ENCODE peak calls at places on chromosome 13, in ten cellular contexts. N is heart left ventricle, Z is tibial nerve, G is adrenal gland, E is ovary, B is esophagus muscularis mucosa, V is HCT116, I is K562, H is lower leg skin, L is vagina. A is an unnamed sample.

GRCh38 chr13:44374348-44374712 is 706 bp downstream of the SERP2 start:
- DNase-seq in N (no peak), Z (no peak), G (no peak), E (no peak), B (no peak), V (no peak), I (no peak), H (no peak), L (no peak), A (no peak)

GRCh38 chr13:100892981-100893380 is 218.4 kb upstream of the TMTC4 start:
- DNase-seq in N (no peak), Z (no peak), G (no peak), E (no peak), B (no peak), V (no peak), I (no peak), H (no peak), L (no peak), A (no peak)

GRCh38 chr13:24648983-24649684 is 31.1 kb upstream of the ATP12A start:
- DNase-seq in N (no peak), Z (no peak), G (no peak), E (no peak), B (no peak), V (no peak), I (no peak), H (peak; percentile 52), L (no peak), A (no peak)

GRCh38 chr13:36685912-36686311 is 12.1 kb downstream of the SERTM1 start:
- DNase-seq in N (no peak), Z (no peak), G (no peak), E (no peak), B (no peak), V (no peak), I (no peak), H (no peak), L (no peak), A (no peak)

GRCh38 chr13:92259523-92259922 is 861.1 kb downstream of the GPC5 start:
- DNase-seq in N (no peak), Z (no peak), G (no peak), E (no peak), B (no peak), V (no peak), I (no peak), H (no peak), L (no peak), A (no peak)

GRCh38 chr13:75264611-75265010 is 217.4 kb downstream of the TBC1D4 start:
- DNase-seq in N (no peak), Z (no peak), G (no peak), E (no peak), B (peak; percentile 8), V (no peak), I (no peak), H (no peak), L (no peak), A (no peak)

GRCh38 chr13:30869491-30869890 is 36.6 kb upstream of the MEDAG start:
- DNase-seq in N (peak; percentile 49), Z (no peak), G (no peak), E (peak; percentile 71), B (no peak), V (no peak), I (no peak), H (peak; percentile 85), L (no peak), A (no peak)

GRCh38 chr13:111046590-111047141 is 68.4 kb upstream of the ARHGEF7 start:
- DNase-seq in N (peak; percentile 57), Z (no peak), G (no peak), E (no peak), B (peak; percentile 90), V (no peak), I (peak; percentile 25), H (peak; percentile 85), L (peak; percentile 74), A (no peak)

GRCh38 chr13:31927219-31927653 is 104.3 kb upstream of the FRY start:
- DNase-seq in N (peak; percentile 31), Z (no peak), G (no peak), E (no peak), B (no peak), V (no peak), I (no peak), H (no peak), L (no peak), A (no peak)

GRCh38 chr13:48492123-48493075 is 40.5 kb downstream of the RCBTB2 start:
- DNase-seq in N (peak; percentile 90), Z (peak; percentile 27), G (peak; percentile 69), E (peak; percentile 68), B (no peak), V (no peak), I (no peak), H (peak; percentile 95), L (no peak), A (peak; percentile 78)

GRCh38 chr13:56864451-56864850 is 276.3 kb upstream of the PRR20A start:
- DNase-seq in N (no peak), Z (no peak), G (no peak), E (no peak), B (no peak), V (no peak), I (no peak), H (no peak), L (no peak), A (no peak)
- TF ChIP-seq POLR2A in N (no peak), Z (no peak), G (no peak), E (no peak), B (no peak), V (no peak), I (no peak), H (no peak), L (no peak), A (no peak)

GRCh38 chr13:40351537-40352384 is 314.7 kb downstream of the FOXO1 start:
- DNase-seq in N (no peak), Z (no peak), G (no peak), E (no peak), B (no peak), V (no peak), I (no peak), H (no peak), L (no peak), A (no peak)
- TF ChIP-seq POLR2A in N (no peak), Z (no peak), G (no peak), E (no peak), B (no peak), V (no peak), I (no peak), H (no peak), L (no peak), A (no peak)

GRCh38 chr13:72728290-72728605 is 525 bp downstream of the BORA start:
- DNase-seq in N (no peak), Z (no peak), G (no peak), E (no peak), B (no peak), V (no peak), I (no peak), H (no peak), L (no peak), A (no peak)

GRCh38 chr13:72726721-72727416 is 560 bp downstream of the MZT1 start:
- DNase-seq in N (peak; percentile 45), Z (no peak), G (peak; percentile 48), E (no peak), B (no peak), V (peak; percentile 2), I (peak; percentile 51), H (peak; percentile 88), L (no peak), A (peak; percentile 62)

DNA sequence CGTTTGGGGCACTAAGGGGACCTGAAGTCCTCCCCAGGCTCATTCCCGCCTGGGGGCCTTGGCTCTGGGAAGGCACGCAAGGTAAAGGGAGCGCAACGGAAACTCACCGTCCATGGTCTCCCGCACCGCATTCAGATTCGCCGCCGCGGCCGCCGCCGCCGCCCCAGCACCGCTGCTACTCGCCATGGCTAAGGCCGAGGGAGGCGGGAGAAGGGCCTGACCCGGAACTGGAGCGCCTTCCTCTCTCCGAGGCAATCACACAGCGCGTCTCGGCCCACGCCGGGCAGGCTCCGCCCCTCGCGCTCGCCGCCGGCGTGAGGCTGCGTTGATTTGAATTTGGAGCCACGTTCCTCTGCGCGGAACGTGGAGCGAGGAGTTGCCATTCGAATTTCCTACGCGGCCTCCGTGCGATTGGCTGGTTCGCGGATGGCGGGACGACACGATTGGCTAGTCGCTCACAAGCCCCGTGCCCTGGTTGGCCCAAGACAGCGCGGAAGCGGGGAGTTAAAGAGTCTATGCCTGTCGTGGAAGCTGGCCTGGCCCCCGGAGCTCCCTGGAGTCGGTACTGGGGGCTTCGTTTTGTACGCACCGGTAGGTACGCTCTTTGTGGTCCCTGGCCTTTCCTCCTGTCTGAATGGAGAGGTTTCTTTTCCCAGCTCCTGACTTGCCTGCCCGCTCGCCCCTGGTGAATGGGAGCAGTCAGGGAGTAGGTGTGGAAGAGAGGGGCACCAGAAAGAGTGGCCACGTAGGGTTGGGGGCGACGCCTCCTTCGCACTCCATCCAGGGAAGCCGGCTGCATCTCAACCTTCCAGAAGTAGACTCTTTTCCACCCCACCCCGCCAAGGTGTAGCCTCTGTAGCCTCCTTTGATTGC is at the start of the genes BORA and MZT1:
- DNase-seq in N (peak; percentile 96), Z (peak; percentile 81), G (peak; percentile 97), E (peak; percentile 91), B (peak; percentile 99), V (peak; percentile 95), I (peak; percentile 85), H (peak; percentile 99), L (no peak), A (peak; percentile 96)
- TF ChIP-seq POLR2A in N (peak; percentile 48), Z (peak; percentile 50), G (peak; percentile 16), E (no peak), B (no peak), V (no peak), I (peak; percentile 74), H (no peak), L (no peak), A (no peak)

GRCh38 chr13:20903164-20903475 is 574 bp upstream of the XPO4 start:
- DNase-seq in N (no peak), Z (no peak), G (no peak), E (no peak), B (no peak), V (no peak), I (no peak), H (no peak), L (no peak), A (no peak)

GRCh38 chr13:20904908-20905307 is 2.4 kb upstream of the XPO4 start:
- DNase-seq in N (no peak), Z (no peak), G (no peak), E (no peak), B (no peak), V (no peak), I (no peak), H (no peak), L (no peak), A (no peak)

GRCh38 chr13:20902438-20903163 is at the start of gene XPO4:
- DNase-seq in N (peak; percentile 86), Z (peak; percentile 58), G (peak; percentile 76), E (peak; percentile 80), B (peak; percentile 93), V (peak; percentile 36), I (peak; percentile 86), H (peak; percentile 94), L (no peak), A (peak; percentile 84)

DNA sequence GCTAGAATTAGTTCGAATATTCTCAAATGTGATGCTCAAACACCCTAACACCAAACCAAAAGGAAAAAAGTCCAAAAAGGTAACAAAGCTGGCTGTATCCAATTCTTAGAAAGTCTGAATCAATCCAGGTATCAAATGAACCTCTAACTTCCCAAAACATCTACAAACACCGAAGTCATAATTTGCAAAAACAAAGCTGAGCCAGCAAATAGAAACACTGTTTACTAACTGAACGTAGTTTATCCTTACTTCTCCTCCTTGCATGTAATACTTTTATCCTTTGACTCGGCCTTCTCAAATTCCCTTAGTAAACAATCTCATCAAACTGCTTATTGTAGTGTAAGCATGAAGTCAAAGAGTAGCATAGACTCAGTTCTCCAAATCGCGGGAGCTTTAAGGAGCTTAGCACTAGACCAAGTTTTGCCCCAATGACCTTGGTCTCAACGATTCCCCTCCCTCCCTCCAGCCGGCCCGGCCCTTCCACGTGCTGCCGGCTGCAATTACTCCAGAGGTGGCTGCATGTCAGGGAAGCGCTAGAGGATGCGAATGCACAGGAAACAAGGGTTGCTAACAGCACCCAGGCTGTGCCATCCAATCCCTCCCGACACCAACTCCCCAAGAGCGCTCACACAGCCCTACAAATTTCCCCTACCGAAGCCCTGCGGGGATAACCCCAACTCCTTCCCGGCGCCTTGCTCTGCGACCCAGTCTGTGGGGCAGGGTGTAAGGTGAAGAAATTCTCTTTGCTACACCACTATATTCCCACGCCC is 693 bp downstream of the XPO4 start:
- DNase-seq in N (peak; percentile 52), Z (no peak), G (peak; percentile 43), E (no peak), B (no peak), V (peak; percentile 15), I (peak; percentile 15), H (no peak), L (no peak), A (peak; percentile 57)
- TF ChIP-seq POLR2A in N (no peak), Z (no peak), G (no peak), E (no peak), B (no peak), V (no peak), I (peak; percentile 53), H (no peak), L (no peak), A (no peak)